ENCODE peak calls at places on chromosomes 11 and 22, in four cellular contexts. H is EH, J is GM03348, T is frontal cortex. B is an unnamed sample.

GRCh38 chr22:46064236-46064965 is 85.9 kb upstream of the PPARA start:
- DNase-seq in T (no peak), H (no peak), J (no peak), B (no peak)

GRCh38 chr11:4763096-4763495 is 6.6 kb downstream of the OR51F1 start:
- DNase-seq in H (no peak), J (no peak), T (no peak), B (no peak)

GRCh38 chr11:85027346-85027745 is 599.8 kb downstream of the DLG2 start:
- DNase-seq in T (no peak), H (no peak), J (no peak), B (no peak)

GRCh38 chr11:73287400-73288101 is 15.4 kb downstream of the P2RY6 start:
- DNase-seq in H (no peak), J (no peak), T (no peak), B (no peak)

GRCh38 chr11:125345706-125346561 is 150.1 kb downstream of the FEZ1 start:
- DNase-seq in J (peak), T (peak), H (peak), B (peak)

GRCh38 chr22:42646569-42647525 is 2.3 kb downstream of the CYB5R3 start:
- DNase-seq in J (peak), T (peak), H (no peak), B (no peak)

GRCh38 chr11:34052608-34053160 is 1.2 kb downstream of the CAPRIN1 start:
- DNase-seq in T (no peak), J (no peak), H (peak), B (peak)

GRCh38 chr22:39927544-39927943 is 26.7 kb downstream of the GRAP2 start:
- DNase-seq in T (no peak), H (no peak), J (no peak), B (no peak)

GRCh38 chr11:130208241-130209127 is 48.9 kb downstream of the ST14 start:
- DNase-seq in J (peak), T (peak), H (no peak), B (no peak)

GRCh38 chr11:75583710-75584658 is 21.9 kb downstream of the SERPINH1 start:
- DNase-seq in T (peak), H (peak), J (peak), B (no peak)

GRCh38 chr11:57116654-57117053 is 65.1 kb upstream of the LRRC55 start:
- DNase-seq in T (no peak), H (peak), J (peak), B (peak)

GRCh38 chr11:119493712-119494111 is 70.7 kb upstream of the THY1 start:
- DNase-seq in J (peak), T (no peak), H (peak), B (no peak)

GRCh38 chr11:65187146-65187675 is 5.5 kb downstream of the CAPN1 start:
- DNase-seq in J (no peak), H (no peak), T (no peak), B (no peak)

GRCh38 chr11:7524831-7525230 is 11.0 kb downstream of the PPFIBP2 start:
- DNase-seq in T (no peak), J (no peak), H (no peak), B (peak)

GRCh38 chr11:70474710-70475109 is 76.4 kb downstream of the CTTN start:
- DNase-seq in T (no peak), J (no peak), H (no peak), B (no peak)

GRCh38 chr22:36510966-36511881 is 4.4 kb upstream of the FOXRED2 start:
- DNase-seq in J (peak), T (no peak), H (peak), B (peak)

GRCh38 chr11:19242184-19242932 is 1.6 kb upstream of the E2F8 start:
- DNase-seq in J (peak), T (no peak), H (peak), B (no peak)

GRCh38 chr22:27962268-27963191 is 43.5 kb upstream of the PITPNB start:
- DNase-seq in T (no peak), H (peak), J (peak), B (no peak)

GRCh38 chr11:80519591-80520258 is 1078.9 kb upstream of the TENM4 start:
- DNase-seq in T (no peak), J (no peak), H (no peak), B (no peak)

GRCh38 chr11:83070878-83071640 is 638 bp downstream of the RAB30 start:
- DNase-seq in J (peak), T (no peak), H (peak), B (peak)

GRCh38 chr11:103395612-103396011 is 286.4 kb downstream of the DYNC2H1 start:
- DNase-seq in J (peak), T (no peak), H (peak), B (no peak)

GRCh38 chr11:57792060-57792541 is 30.5 kb downstream of the CTNND1 start:
- DNase-seq in J (no peak), H (peak), T (no peak), B (peak)

GRCh38 chr22:39226353-39226752 is 18.4 kb downstream of the PDGFB start:
- DNase-seq in T (no peak), J (no peak), H (no peak), B (no peak)

GRCh38 chr11:73308963-73309960 is 1.2 kb downstream of the ARHGEF17 start:
- DNase-seq in H (peak), T (peak), J (peak), B (no peak)

GRCh38 chr11:76083563-76084451 is 122.5 kb downstream of the WNT11 start:
- DNase-seq in H (peak), J (no peak), T (no peak), B (no peak)

GRCh38 chr11:87265915-87266314 is 228.2 kb downstream of the TMEM135 start:
- DNase-seq in T (no peak), J (no peak), H (no peak), B (no peak)

GRCh38 chr11:128179512-128179911 is 407.8 kb downstream of the ETS1 start:
- DNase-seq in J (no peak), T (no peak), H (peak), B (no peak)

GRCh38 chr11:21514298-21514697 is 678.6 kb upstream of the ANO5 start:
- DNase-seq in H (no peak), T (no peak), J (no peak), B (peak)

GRCh38 chr22:30506507-30506968 is 1.0 kb upstream of the SEC14L4 start:
- DNase-seq in J (no peak), T (no peak), H (no peak), B (no peak)

B was measured in NAMALWA.